ENCODE peak calls at places on chromosome 19, in nine cellular contexts. L, U, J, R, F, G, B, K and C are unnamed samples.
A peak's percentile ranks its signal among the peaks of the same experiment; 100 is the strongest.

GRCh38 chr19:50516859-50517703 is 3.4 kb upstream of the ASPDH start:
- DNase-seq in J (no peak), F (no peak), K (no peak), G (no peak), L (no peak), U (no peak), B (no peak), R (no peak), C (no peak)

GRCh38 chr19:633786-634639 is 676 bp upstream of the POLRMT start:
- DNase-seq in G (no peak), J (no peak), R (no peak), B (no peak), U (no peak), K (no peak), L (no peak), F (no peak), C (no peak)

GRCh38 chr19:4049432-4049831 is 17.3 kb downstream of the ZBTB7A start:
- DNase-seq in R (no peak), G (no peak), U (no peak), J (no peak), L (no peak), F (no peak), B (no peak), K (no peak), C (no peak)

GRCh38 chr19:30056580-30056979 is 114.5 kb downstream of the URI1 start:
- DNase-seq in J (no peak), G (no peak), B (no peak), K (no peak), L (no peak), F (no peak), U (no peak), R (no peak), C (no peak)

GRCh38 chr19:49761625-49762311 is 1.3 kb downstream of the TSKS start:
- DNase-seq in F (no peak), K (no peak), L (peak; percentile 44), U (no peak), G (no peak), J (no peak), B (peak; percentile 29), R (no peak), C (no peak)

GRCh38 chr19:10115392-10116084 is 4.0 kb downstream of the P2RY11 start:
- DNase-seq in R (no peak), B (peak; percentile 45), F (no peak), U (no peak), G (no peak), L (peak; percentile 62), J (no peak), K (no peak), C (no peak)

GRCh38 chr19:58476498-58477015 is 405 bp downstream of the ZNF446 start:
- DNase-seq in K (no peak), F (no peak), R (no peak), G (peak; percentile 29), U (no peak), J (no peak), L (no peak), B (no peak), C (no peak)

GRCh38 chr19:45123440-45123850 is 30.5 kb downstream of the PPP1R37 start:
- DNase-seq in J (peak; percentile 57), K (no peak), B (no peak), G (no peak), L (no peak), F (no peak), U (no peak), R (no peak), C (no peak)